ENCODE peak calls at places on chromosomes 16 and 17, in four cellular contexts. Z is cardiac muscle cell, V is PC-9, M is NCI-H1694 treated with DMSO at 0.1 percent for 48 hours. W is an unnamed sample.

GRCh38 chr16:2919511-2920255 is 8.0 kb downstream of the FLYWCH1 start:
- DNase-seq in Z (peak), V (peak), M (peak), W (peak)

GRCh38 chr17:1606352-1606985 is 22.2 kb downstream of the SLC43A2 start:
- DNase-seq in Z (no peak), V (no peak), M (no peak), W (no peak)

GRCh38 chr17:80774643-80775281 is 216.9 kb upstream of the CHMP6 start:
- DNase-seq in Z (no peak), V (no peak), M (no peak), W (no peak)

GRCh38 chr16:85387171-85387507 is 226.0 kb upstream of the GSE1 start:
- DNase-seq in Z (no peak), V (no peak), M (no peak), W (no peak)

GRCh38 chr17:11130367-11130766 is 110.6 kb upstream of the SHISA6 start:
- DNase-seq in Z (no peak), V (no peak), M (no peak), W (no peak)

GRCh38 chr17:82559779-82560642 is 40.5 kb downstream of the FOXK2 start:
- DNase-seq in Z (no peak), V (no peak), M (no peak), W (no peak)

GRCh38 chr16:3611145-3611977 is at the start of gene SLX4:
- DNase-seq in Z (peak), V (peak), M (peak), W (peak)

GRCh38 chr17:63752707-63753106 is 11.1 kb upstream of the STRADA start:
- DNase-seq in Z (no peak), V (no peak), M (no peak), W (no peak)

GRCh38 chr17:44820631-44821196 is 9.4 kb downstream of the GJC1 start:
- DNase-seq in Z (no peak), V (peak), M (peak), W (peak)

GRCh38 chr16:48597563-48598392 is 12.2 kb downstream of the N4BP1 start:
- DNase-seq in Z (no peak), V (no peak), M (no peak), W (peak)